ENCODE peak calls at places on chromosome 2, in seven cellular contexts. M is amniotic stem cell; N is activated effector memory CD4-positive, alpha-beta T cell treated with Interleukin-2 at 50 U/mL for 16 hours; D is mucosa of descending colon; W is COR-L47; V is iPS DF 6.9; Q is body of pancreas. U is an unnamed sample.

GRCh38 chr2:74373189-74373588 is 6.9 kb downstream of the DCTN1 start:
- DNase-seq in M (no peak), N (no peak), D (peak; percentile 88), W (no peak), V (no peak), Q (no peak), U (peak; percentile 79)

GRCh38 chr2:226483745-226484619 is 315.6 kb downstream of the IRS1 start:
- DNase-seq in M (peak; percentile 9), N (no peak), D (no peak), W (no peak), V (no peak), Q (no peak), U (no peak)

GRCh38 chr2:109126501-109126860 is 2.5 kb upstream of the SH3RF3 start:
- DNase-seq in M (peak; percentile 19), N (no peak), D (no peak), W (no peak), V (no peak), Q (no peak), U (no peak)

GRCh38 chr2:42942214-42942989 is 150.0 kb upstream of the HAAO start:
- DNase-seq in M (no peak), N (no peak), D (no peak), W (no peak), V (no peak), Q (no peak), U (no peak)

GRCh38 chr2:152560163-152560562 is 157.1 kb downstream of the PRPF40A start:
- DNase-seq in M (no peak), N (no peak), D (no peak), W (no peak), V (no peak), Q (no peak), U (no peak)

GRCh38 chr2:85838181-85838580 is 50.6 kb downstream of the ST3GAL5 start:
- DNase-seq in M (no peak), N (no peak), D (no peak), W (no peak), V (no peak), Q (no peak), U (no peak)

GRCh38 chr2:217890445-217890844 is 112.3 kb downstream of the TNS1 start:
- DNase-seq in M (no peak), N (no peak), D (no peak), W (no peak), V (no peak), Q (no peak), U (no peak)

GRCh38 chr2:207239754-207240494 is 74.2 kb upstream of the KLF7 start:
- DNase-seq in M (no peak), N (no peak), D (no peak), W (no peak), V (no peak), Q (no peak), U (no peak)

GRCh38 chr2:97267411-97268074 is 154.6 kb downstream of the ANKRD36 start:
- DNase-seq in M (no peak), N (no peak), D (peak; percentile 4), W (no peak), V (no peak), Q (peak; percentile 10), U (peak; percentile 6)

GRCh38 chr2:7867858-7868257 is 814.0 kb upstream of the ID2 start:
- DNase-seq in M (no peak), N (no peak), D (no peak), W (no peak), V (no peak), Q (no peak), U (no peak)

GRCh38 chr2:124798551-124798950 is 773.5 kb downstream of the CNTNAP5 start:
- DNase-seq in M (no peak), N (no peak), D (no peak), W (no peak), V (no peak), Q (no peak), U (no peak)

GRCh38 chr2:33505966-33506365 is 29.5 kb downstream of the RASGRP3 start:
- DNase-seq in M (no peak), N (no peak), D (no peak), W (no peak), V (no peak), Q (no peak), U (no peak)

GRCh38 chr2:9984217-9984739 is 32.8 kb downstream of the GRHL1 start:
- DNase-seq in M (no peak), N (no peak), D (no peak), W (peak; percentile 11), V (peak; percentile 39), Q (no peak), U (no peak)

GRCh38 chr2:168254158-168254935 is 7.0 kb upstream of the STK39 start:
- DNase-seq in M (peak; percentile 16), N (no peak), D (no peak), W (no peak), V (no peak), Q (no peak), U (no peak)

GRCh38 chr2:221671515-221671914 is 99.4 kb upstream of the EPHA4 start:
- DNase-seq in M (peak; percentile 52), N (no peak), D (no peak), W (no peak), V (no peak), Q (no peak), U (no peak)

GRCh38 chr2:129904532-129905446 is 74.7 kb upstream of the RAB6C start:
- DNase-seq in M (no peak), N (no peak), D (no peak), W (no peak), V (no peak), Q (no peak), U (no peak)

GRCh38 chr2:164837807-164838206 is 3.8 kb downstream of the COBLL1 start:
- DNase-seq in M (no peak), N (no peak), D (no peak), W (no peak), V (no peak), Q (no peak), U (no peak)

GRCh38 chr2:147709655-147710054 is 135.2 kb upstream of the ACVR2A start:
- DNase-seq in M (no peak), N (no peak), D (no peak), W (no peak), V (no peak), Q (no peak), U (no peak)

GRCh38 chr2:7012141-7012809 is 95.1 kb downstream of the RNF144A start:
- DNase-seq in M (no peak), N (no peak), D (no peak), W (peak; percentile 86), V (no peak), Q (no peak), U (no peak)

GRCh38 chr2:24513672-24514071 is 22.6 kb downstream of the NCOA1 start:
- DNase-seq in M (no peak), N (no peak), D (no peak), W (no peak), V (no peak), Q (no peak), U (no peak)

GRCh38 chr2:221848286-221848685 is 276.2 kb upstream of the EPHA4 start:
- DNase-seq in M (no peak), N (no peak), D (no peak), W (no peak), V (no peak), Q (no peak), U (no peak)